ENCODE peak calls at places on chromosomes 7 and 10, in eight cellular contexts. One of them, this sample, is unnamed. For H3K4me1 and H3K36me3, the result is how much of the 10 kb centered on the place peaks cover.

GRCh38 chr10:7666253-7667023 is at the start of gene ITIH5:
- DNase-seq in uterus: peak
- DNase-seq in HCT116: no peak
- DNase-seq in left ventricle myocardium inferior: peak
- DNase-seq in CD8-positive, alpha-beta T cell: no peak
- DNase-seq in ovary: peak
- DNase-seq in iPS DF 6.9: no peak
- DNase-seq in breast epithelium: no peak
- DNase-seq in this sample: peak

GRCh38 chr10:44853148-44853734 is 57.9 kb upstream of the TMEM72 start:
- DNase-seq in uterus: no peak
- DNase-seq in HCT116: no peak
- DNase-seq in left ventricle myocardium inferior: no peak
- DNase-seq in CD8-positive, alpha-beta T cell: no peak
- DNase-seq in ovary: no peak
- DNase-seq in iPS DF 6.9: no peak
- DNase-seq in breast epithelium: no peak
- DNase-seq in this sample: no peak

GRCh38 chr7:4266270-4267040 is 415.6 kb upstream of the FOXK1 start:
- DNase-seq in uterus: no peak
- DNase-seq in HCT116: no peak
- DNase-seq in left ventricle myocardium inferior: no peak
- DNase-seq in CD8-positive, alpha-beta T cell: no peak
- DNase-seq in ovary: no peak
- DNase-seq in iPS DF 6.9: no peak
- DNase-seq in breast epithelium: no peak
- DNase-seq in this sample: no peak

GRCh38 chr10:114380060-114380459 is 24.2 kb downstream of the AFAP1L2 start:
- DNase-seq in uterus: no peak
- DNase-seq in HCT116: no peak
- DNase-seq in left ventricle myocardium inferior: no peak
- DNase-seq in CD8-positive, alpha-beta T cell: no peak
- DNase-seq in ovary: no peak
- DNase-seq in iPS DF 6.9: no peak
- DNase-seq in breast epithelium: no peak
- DNase-seq in this sample: no peak

GRCh38 chr10:76697923-76698322 is 939.7 kb downstream of the KCNMA1 start:
- DNase-seq in uterus: no peak
- DNase-seq in HCT116: no peak
- DNase-seq in left ventricle myocardium inferior: no peak
- DNase-seq in CD8-positive, alpha-beta T cell: no peak
- DNase-seq in ovary: no peak
- DNase-seq in iPS DF 6.9: no peak
- DNase-seq in breast epithelium: no peak
- DNase-seq in this sample: no peak

GRCh38 chr7:48084727-48085432 is 4.2 kb upstream of the UPP1 start:
- DNase-seq in uterus: peak
- DNase-seq in HCT116: peak
- DNase-seq in left ventricle myocardium inferior: peak
- DNase-seq in CD8-positive, alpha-beta T cell: peak
- DNase-seq in ovary: peak
- DNase-seq in iPS DF 6.9: no peak
- DNase-seq in breast epithelium: peak
- DNase-seq in this sample: peak

GRCh38 chr7:130349911-130350782 is 5.5 kb downstream of the CPA5 start:
- DNase-seq in uterus: no peak
- DNase-seq in HCT116: no peak
- DNase-seq in left ventricle myocardium inferior: no peak
- DNase-seq in CD8-positive, alpha-beta T cell: no peak
- DNase-seq in ovary: no peak
- DNase-seq in iPS DF 6.9: no peak
- DNase-seq in breast epithelium: peak
- DNase-seq in this sample: no peak

GRCh38 chr7:55489552-55489951 is 82.8 kb downstream of the VOPP1 start:
- DNase-seq in uterus: no peak
- DNase-seq in HCT116: no peak
- DNase-seq in left ventricle myocardium inferior: no peak
- DNase-seq in CD8-positive, alpha-beta T cell: no peak
- DNase-seq in ovary: no peak
- DNase-seq in iPS DF 6.9: no peak
- DNase-seq in breast epithelium: no peak
- DNase-seq in this sample: no peak

GRCh38 chr7:142535123-142535779 is 214.0 kb upstream of the PRSS1 start:
- DNase-seq in uterus: no peak
- DNase-seq in HCT116: peak
- DNase-seq in left ventricle myocardium inferior: peak
- DNase-seq in CD8-positive, alpha-beta T cell: peak
- DNase-seq in ovary: no peak
- DNase-seq in iPS DF 6.9: peak
- DNase-seq in breast epithelium: no peak
- DNase-seq in this sample: no peak

GRCh38 chr7:150329331-150330106 is 6.2 kb upstream of the ACTR3C start:
- DNase-seq in uterus: no peak
- DNase-seq in HCT116: no peak
- DNase-seq in left ventricle myocardium inferior: no peak
- DNase-seq in CD8-positive, alpha-beta T cell: no peak
- DNase-seq in ovary: no peak
- DNase-seq in iPS DF 6.9: peak
- DNase-seq in breast epithelium: no peak
- DNase-seq in this sample: no peak

DNA sequence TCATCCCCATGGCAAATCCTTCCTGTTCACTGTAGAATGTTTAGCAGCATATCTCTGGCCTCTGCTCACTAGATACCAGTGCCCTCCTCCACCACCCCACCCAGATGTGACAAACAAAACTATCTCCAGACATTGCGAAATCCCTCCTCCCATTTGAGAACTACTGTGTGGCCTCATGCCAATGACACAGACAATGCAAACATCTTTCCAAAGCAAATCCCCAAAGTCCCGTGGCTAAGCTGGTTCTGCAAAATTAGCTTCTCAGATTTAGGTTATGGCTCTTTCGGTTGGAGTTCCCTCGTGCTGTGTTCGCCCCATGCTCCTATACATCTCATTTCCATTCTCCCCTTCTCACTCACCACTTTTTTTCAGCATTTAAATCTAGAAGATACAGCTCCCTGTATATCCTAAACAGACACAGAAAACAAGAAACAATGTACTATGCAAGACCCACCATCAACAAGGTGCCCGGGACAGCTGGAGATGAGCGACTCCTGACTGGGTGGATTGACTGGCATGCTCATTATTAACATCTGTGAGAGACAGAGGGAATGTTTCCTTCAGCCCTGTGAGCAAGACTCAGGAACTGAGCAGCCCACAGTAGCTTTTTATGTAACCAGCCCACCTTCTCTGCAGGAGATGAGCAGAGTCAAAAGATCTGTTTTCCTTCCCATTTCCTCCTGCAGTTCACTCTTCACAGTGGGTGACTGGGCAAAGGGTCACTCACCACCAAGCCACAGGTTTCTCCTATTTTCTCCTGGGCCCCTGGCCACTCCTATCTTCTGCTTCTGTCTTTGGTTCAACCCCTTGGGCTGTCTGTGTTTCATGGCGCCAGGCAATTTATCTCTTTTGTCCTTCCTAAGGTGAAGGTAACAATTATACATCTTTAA is 225.7 kb upstream of the AOAH start:
- DNase-seq in uterus: no peak
- DNase-seq in HCT116: no peak
- DNase-seq in left ventricle myocardium inferior: no peak
- DNase-seq in CD8-positive, alpha-beta T cell: no peak
- DNase-seq in ovary: no peak
- DNase-seq in iPS DF 6.9: no peak
- DNase-seq in breast epithelium: peak
- DNase-seq in this sample: no peak
- H3K4me1 ChIP-seq in uterus: under half
- H3K4me1 ChIP-seq in HCT116: under half
- H3K4me1 ChIP-seq in left ventricle myocardium inferior: under half
- H3K4me1 ChIP-seq in CD8-positive, alpha-beta T cell: under half
- H3K4me1 ChIP-seq in ovary: under half
- H3K4me1 ChIP-seq in iPS DF 6.9: under half
- H3K4me1 ChIP-seq in breast epithelium: under half
- H3K4me1 ChIP-seq in this sample: under half

GRCh38 chr7:135150072-135150782 is 2.4 kb downstream of the TMEM140 start:
- DNase-seq in uterus: no peak
- DNase-seq in HCT116: no peak
- DNase-seq in left ventricle myocardium inferior: no peak
- DNase-seq in CD8-positive, alpha-beta T cell: no peak
- DNase-seq in ovary: no peak
- DNase-seq in iPS DF 6.9: no peak
- DNase-seq in breast epithelium: no peak
- DNase-seq in this sample: no peak

GRCh38 chr7:135143874-135144668 is 3.8 kb upstream of the TMEM140 start:
- DNase-seq in uterus: no peak
- DNase-seq in HCT116: no peak
- DNase-seq in left ventricle myocardium inferior: no peak
- DNase-seq in CD8-positive, alpha-beta T cell: no peak
- DNase-seq in ovary: no peak
- DNase-seq in iPS DF 6.9: no peak
- DNase-seq in breast epithelium: no peak
- DNase-seq in this sample: no peak

GRCh38 chr7:135151162-135151932 is 3.5 kb downstream of the TMEM140 start:
- DNase-seq in uterus: no peak
- DNase-seq in HCT116: no peak
- DNase-seq in left ventricle myocardium inferior: no peak
- DNase-seq in CD8-positive, alpha-beta T cell: no peak
- DNase-seq in ovary: no peak
- DNase-seq in iPS DF 6.9: no peak
- DNase-seq in breast epithelium: no peak
- DNase-seq in this sample: no peak

GRCh38 chr7:135147899-135148721 is at the start of gene TMEM140:
- DNase-seq in uterus: no peak
- DNase-seq in HCT116: no peak
- DNase-seq in left ventricle myocardium inferior: no peak
- DNase-seq in CD8-positive, alpha-beta T cell: peak
- DNase-seq in ovary: peak
- DNase-seq in iPS DF 6.9: no peak
- DNase-seq in breast epithelium: no peak
- DNase-seq in this sample: no peak

DNA sequence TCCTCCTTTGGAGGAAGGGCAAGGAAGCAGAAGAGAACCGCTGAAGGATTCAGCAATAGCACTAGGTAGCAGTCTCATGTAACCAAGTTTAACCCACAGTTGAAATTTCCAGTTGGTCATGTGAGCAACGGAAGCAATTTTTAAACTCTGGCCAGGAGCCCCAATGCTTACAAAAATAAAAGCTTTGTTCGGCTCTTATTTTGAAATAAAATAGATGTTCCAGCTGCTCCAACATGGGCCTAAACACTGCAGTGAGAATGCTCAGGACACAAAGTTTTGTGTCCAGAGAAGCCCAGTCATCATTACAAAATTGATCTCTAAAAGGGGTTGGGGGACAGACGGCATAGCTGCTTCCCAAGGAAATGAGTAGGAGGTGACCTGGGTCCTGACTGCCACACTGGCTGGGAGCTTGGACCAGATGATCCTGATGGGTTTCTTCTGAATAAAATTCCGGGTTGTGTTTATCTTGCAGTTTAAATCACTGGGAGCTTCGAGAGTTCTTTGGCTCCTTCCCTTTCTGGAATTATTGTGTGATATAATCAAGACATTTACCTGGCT is 452 bp upstream of the TMEM140 start:
- DNase-seq in uterus: no peak
- DNase-seq in HCT116: no peak
- DNase-seq in left ventricle myocardium inferior: no peak
- DNase-seq in CD8-positive, alpha-beta T cell: no peak
- DNase-seq in ovary: no peak
- DNase-seq in iPS DF 6.9: no peak
- DNase-seq in breast epithelium: no peak
- DNase-seq in this sample: no peak
- H3K4me3 ChIP-seq in uterus: peak
- H3K4me3 ChIP-seq in HCT116: no peak
- H3K4me3 ChIP-seq in left ventricle myocardium inferior: peak
- H3K4me3 ChIP-seq in CD8-positive, alpha-beta T cell: peak
- H3K4me3 ChIP-seq in ovary: peak
- H3K4me3 ChIP-seq in iPS DF 6.9: no peak
- H3K4me3 ChIP-seq in breast epithelium: peak
- H3K4me3 ChIP-seq in this sample: peak

GRCh38 chr10:124991872-124992271 is 49.9 kb downstream of the ZRANB1 start:
- DNase-seq in uterus: no peak
- DNase-seq in HCT116: no peak
- DNase-seq in left ventricle myocardium inferior: no peak
- DNase-seq in CD8-positive, alpha-beta T cell: no peak
- DNase-seq in ovary: no peak
- DNase-seq in iPS DF 6.9: no peak
- DNase-seq in breast epithelium: no peak
- DNase-seq in this sample: no peak
- H3K36me3 ChIP-seq in uterus: under half
- H3K36me3 ChIP-seq in HCT116: half or more
- H3K36me3 ChIP-seq in left ventricle myocardium inferior: half or more
- H3K36me3 ChIP-seq in CD8-positive, alpha-beta T cell: under half
- H3K36me3 ChIP-seq in ovary: under half
- H3K36me3 ChIP-seq in iPS DF 6.9: half or more
- H3K36me3 ChIP-seq in breast epithelium: under half
- H3K36me3 ChIP-seq in this sample: under half

GRCh38 chr10:72242675-72243074 is 26.6 kb upstream of the ASCC1 start:
- DNase-seq in uterus: peak
- DNase-seq in HCT116: no peak
- DNase-seq in left ventricle myocardium inferior: peak
- DNase-seq in CD8-positive, alpha-beta T cell: no peak
- DNase-seq in ovary: peak
- DNase-seq in iPS DF 6.9: no peak
- DNase-seq in breast epithelium: peak
- DNase-seq in this sample: peak

GRCh38 chr10:72245949-72246525 is 27.7 kb upstream of the DDIT4 start:
- DNase-seq in uterus: no peak
- DNase-seq in HCT116: no peak
- DNase-seq in left ventricle myocardium inferior: peak
- DNase-seq in CD8-positive, alpha-beta T cell: no peak
- DNase-seq in ovary: no peak
- DNase-seq in iPS DF 6.9: no peak
- DNase-seq in breast epithelium: no peak
- DNase-seq in this sample: no peak

GRCh38 chr10:72241853-72242252 is 25.8 kb upstream of the ASCC1 start:
- DNase-seq in uterus: no peak
- DNase-seq in HCT116: no peak
- DNase-seq in left ventricle myocardium inferior: peak
- DNase-seq in CD8-positive, alpha-beta T cell: no peak
- DNase-seq in ovary: no peak
- DNase-seq in iPS DF 6.9: no peak
- DNase-seq in breast epithelium: no peak
- DNase-seq in this sample: peak

GRCh38 chr10:72244573-72245038 is 28.5 kb upstream of the ASCC1 start:
- DNase-seq in uterus: no peak
- DNase-seq in HCT116: no peak
- DNase-seq in left ventricle myocardium inferior: peak
- DNase-seq in CD8-positive, alpha-beta T cell: no peak
- DNase-seq in ovary: no peak
- DNase-seq in iPS DF 6.9: no peak
- DNase-seq in breast epithelium: no peak
- DNase-seq in this sample: peak

DNA sequence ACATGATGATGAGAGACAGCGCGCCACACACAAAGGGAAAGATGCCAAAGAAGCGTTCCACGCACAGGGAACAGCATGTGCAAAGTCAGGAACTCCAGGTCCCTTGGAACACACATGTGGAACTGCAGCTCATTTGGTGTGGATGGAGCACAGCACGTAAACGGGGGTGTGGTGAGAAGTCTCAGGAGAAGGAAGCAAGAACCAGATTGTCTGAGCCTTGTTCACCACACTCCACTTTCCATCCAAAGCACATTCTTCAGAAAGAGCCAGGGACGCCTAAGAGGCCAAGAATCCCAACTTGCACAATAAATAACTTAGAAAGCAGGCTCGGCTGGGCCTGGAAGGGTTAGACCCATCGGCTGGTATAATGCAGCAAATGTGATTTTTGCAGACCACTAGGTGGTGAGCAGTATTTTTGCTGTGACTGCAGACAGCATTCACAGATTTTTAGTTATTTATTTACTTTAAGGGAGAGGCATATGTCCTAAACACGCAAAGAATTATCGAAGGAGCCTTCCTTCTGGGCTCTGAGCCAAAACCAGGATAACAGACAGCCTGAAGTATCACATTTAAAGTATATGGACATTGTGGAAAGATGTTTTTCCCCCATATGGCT is 27.9 kb upstream of the ASCC1 start:
- DNase-seq in uterus: peak
- DNase-seq in HCT116: no peak
- DNase-seq in left ventricle myocardium inferior: peak
- DNase-seq in CD8-positive, alpha-beta T cell: no peak
- DNase-seq in ovary: peak
- DNase-seq in iPS DF 6.9: no peak
- DNase-seq in breast epithelium: peak
- DNase-seq in this sample: no peak
- H3K4me1 ChIP-seq in uterus: under half
- H3K4me1 ChIP-seq in HCT116: under half
- H3K4me1 ChIP-seq in left ventricle myocardium inferior: half or more
- H3K4me1 ChIP-seq in CD8-positive, alpha-beta T cell: half or more
- H3K4me1 ChIP-seq in ovary: under half
- H3K4me1 ChIP-seq in iPS DF 6.9: under half
- H3K4me1 ChIP-seq in breast epithelium: half or more
- H3K4me1 ChIP-seq in this sample: under half

This sample was measured in aorta.